ENCODE peak calls at places on chromosome 13, in eight cellular contexts. One of them, this sample, is unnamed.
A peak's percentile ranks its signal among the peaks of the same experiment; 100 is the strongest.

GRCh38 chr13:45705936-45706335 is 3.8 kb downstream of the CBY2 start:
- DNase-seq in GM23248: no peak
- DNase-seq in fibroblast of lung: no peak
- DNase-seq in endothelial cell of umbilical vein: no peak
- DNase-seq in mammary epithelial cell: no peak
- DNase-seq in PC-3: no peak
- DNase-seq in DND-41: no peak
- DNase-seq in neural progenitor cell: no peak
- DNase-seq in this sample: no peak

GRCh38 chr13:37775871-37776270 is 93.7 kb downstream of the TRPC4 start:
- DNase-seq in neural progenitor cell: no peak
- DNase-seq in endothelial cell of umbilical vein: no peak
- DNase-seq in PC-3: no peak
- DNase-seq in fibroblast of lung: peak; percentile 85
- DNase-seq in DND-41: no peak
- DNase-seq in GM23248: peak; percentile 70
- DNase-seq in mammary epithelial cell: no peak
- DNase-seq in this sample: no peak

GRCh38 chr13:42894765-42895181 is 97.3 kb downstream of the EPSTI1 start:
- DNase-seq in mammary epithelial cell: peak; percentile 26
- DNase-seq in endothelial cell of umbilical vein: peak; percentile 96
- DNase-seq in GM23248: peak; percentile 49
- DNase-seq in neural progenitor cell: no peak
- DNase-seq in PC-3: peak; percentile 51
- DNase-seq in fibroblast of lung: peak; percentile 6
- DNase-seq in DND-41: no peak
- DNase-seq in this sample: no peak

GRCh38 chr13:77876176-77876575 is 42.5 kb downstream of the EDNRB start:
- DNase-seq in DND-41: no peak
- DNase-seq in endothelial cell of umbilical vein: no peak
- DNase-seq in fibroblast of lung: peak; percentile 22
- DNase-seq in neural progenitor cell: no peak
- DNase-seq in GM23248: peak; percentile 60
- DNase-seq in PC-3: no peak
- DNase-seq in mammary epithelial cell: no peak
- DNase-seq in this sample: no peak

GRCh38 chr13:50171585-50172282 is 156.5 kb downstream of the KCNRG start:
- DNase-seq in endothelial cell of umbilical vein: no peak
- DNase-seq in neural progenitor cell: no peak
- DNase-seq in fibroblast of lung: peak; percentile 74
- DNase-seq in mammary epithelial cell: no peak
- DNase-seq in PC-3: no peak
- DNase-seq in DND-41: no peak
- DNase-seq in GM23248: no peak
- DNase-seq in this sample: no peak

GRCh38 chr13:34523401-34523800 is 418.7 kb upstream of the NBEA start:
- DNase-seq in DND-41: no peak
- DNase-seq in GM23248: no peak
- DNase-seq in PC-3: peak; percentile 40
- DNase-seq in fibroblast of lung: peak; percentile 46
- DNase-seq in neural progenitor cell: no peak
- DNase-seq in endothelial cell of umbilical vein: no peak
- DNase-seq in mammary epithelial cell: no peak
- DNase-seq in this sample: no peak

GRCh38 chr13:43269037-43269476 is 245.7 kb downstream of the DNAJC15 start:
- DNase-seq in PC-3: peak; percentile 90
- DNase-seq in GM23248: peak; percentile 92
- DNase-seq in fibroblast of lung: peak; percentile 99
- DNase-seq in endothelial cell of umbilical vein: peak; percentile 87
- DNase-seq in DND-41: no peak
- DNase-seq in neural progenitor cell: no peak
- DNase-seq in mammary epithelial cell: peak; percentile 84
- DNase-seq in this sample: no peak

GRCh38 chr13:47611664-47612288 is 389.3 kb downstream of the SUCLA2 start:
- DNase-seq in fibroblast of lung: peak; percentile 72
- DNase-seq in mammary epithelial cell: peak; percentile 71
- DNase-seq in DND-41: no peak
- DNase-seq in PC-3: peak; percentile 58
- DNase-seq in endothelial cell of umbilical vein: no peak
- DNase-seq in GM23248: peak; percentile 22
- DNase-seq in neural progenitor cell: no peak
- DNase-seq in this sample: no peak

GRCh38 chr13:61383101-61383500 is 32.5 kb downstream of the PCDH20 start:
- DNase-seq in DND-41: no peak
- DNase-seq in PC-3: no peak
- DNase-seq in fibroblast of lung: no peak
- DNase-seq in neural progenitor cell: no peak
- DNase-seq in GM23248: no peak
- DNase-seq in mammary epithelial cell: no peak
- DNase-seq in endothelial cell of umbilical vein: no peak
- DNase-seq in this sample: no peak

GRCh38 chr13:113879506-113880360 is 15.9 kb upstream of the GAS6 start:
- DNase-seq in fibroblast of lung: no peak
- DNase-seq in DND-41: no peak
- DNase-seq in PC-3: no peak
- DNase-seq in endothelial cell of umbilical vein: no peak
- DNase-seq in neural progenitor cell: no peak
- DNase-seq in mammary epithelial cell: no peak
- DNase-seq in GM23248: no peak
- DNase-seq in this sample: no peak

DNA sequence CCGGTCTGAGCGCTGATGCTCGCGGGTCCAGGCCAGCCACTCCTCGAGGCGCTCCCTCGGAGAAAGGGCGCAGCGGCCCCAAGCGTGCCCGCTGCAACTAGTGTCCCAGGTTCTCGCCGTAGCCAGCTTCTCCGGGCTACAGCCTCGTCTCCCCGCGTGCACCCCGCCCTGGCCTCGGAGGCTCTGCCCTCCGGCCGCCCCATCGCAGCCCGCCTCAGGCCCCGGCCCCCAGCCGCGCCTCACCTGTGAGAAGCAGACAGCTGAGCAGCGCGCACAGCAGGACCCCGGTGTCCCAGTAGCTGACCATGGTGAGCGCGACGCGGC is 429 bp downstream of the FLT1 start:
- DNase-seq in mammary epithelial cell: peak; percentile 19
- DNase-seq in GM23248: peak; percentile 59
- DNase-seq in neural progenitor cell: peak; percentile 65
- DNase-seq in fibroblast of lung: no peak
- DNase-seq in DND-41: no peak
- DNase-seq in endothelial cell of umbilical vein: peak; percentile 42
- DNase-seq in PC-3: no peak
- DNase-seq in this sample: peak; percentile 27
- TF ChIP-seq EZH2 in mammary epithelial cell: no peak
- TF ChIP-seq EZH2 in GM23248: no peak
- TF ChIP-seq EZH2 in neural progenitor cell: no peak
- TF ChIP-seq EZH2 in fibroblast of lung: no peak
- TF ChIP-seq EZH2 in DND-41: no peak
- TF ChIP-seq EZH2 in endothelial cell of umbilical vein: no peak
- TF ChIP-seq EZH2 in PC-3: no peak
- TF ChIP-seq EZH2 in this sample: no peak

DNA sequence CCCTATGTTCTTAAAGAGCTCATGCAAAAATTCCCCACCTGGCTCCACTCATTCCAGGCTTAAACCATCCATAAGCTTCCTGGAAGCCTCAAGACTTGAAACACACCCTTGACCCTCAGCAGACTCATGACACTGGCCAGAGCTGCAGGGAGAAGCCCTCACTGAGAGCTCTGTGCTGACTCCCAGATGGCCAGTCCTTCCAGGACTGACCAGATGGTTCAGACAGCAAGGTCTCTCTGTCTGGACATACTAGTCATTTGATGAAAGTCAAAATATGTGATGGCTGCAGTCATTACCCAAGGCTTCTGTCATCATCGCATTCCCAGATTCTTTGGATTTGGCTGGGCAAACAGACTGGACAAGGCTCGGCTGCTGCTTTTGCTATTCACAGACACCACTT is 397.4 kb downstream of the FOXO1 start:
- DNase-seq in neural progenitor cell: no peak
- DNase-seq in endothelial cell of umbilical vein: no peak
- DNase-seq in DND-41: no peak
- DNase-seq in mammary epithelial cell: no peak
- DNase-seq in GM23248: no peak
- DNase-seq in fibroblast of lung: peak; percentile 17
- DNase-seq in PC-3: no peak
- DNase-seq in this sample: no peak
- H3K4me1 ChIP-seq in neural progenitor cell: peaks cover 4% of the 10 kb centered on the region
- H3K4me1 ChIP-seq in endothelial cell of umbilical vein: peaks cover 9% of the 10 kb centered on the region
- H3K4me1 ChIP-seq in DND-41: no peaks in the 10 kb centered on the region
- H3K4me1 ChIP-seq in mammary epithelial cell: peaks cover 21% of the 10 kb centered on the region
- H3K4me1 ChIP-seq in GM23248: peaks cover 20% of the 10 kb centered on the region
- H3K4me1 ChIP-seq in fibroblast of lung: peaks cover 6% of the 10 kb centered on the region
- H3K4me1 ChIP-seq in PC-3: peaks cover 20% of the 10 kb centered on the region
- H3K4me1 ChIP-seq in this sample: peaks cover 8% of the 10 kb centered on the region

GRCh38 chr13:99984463-99985242 is 3.1 kb downstream of the ZIC2 start:
- DNase-seq in mammary epithelial cell: no peak
- DNase-seq in PC-3: no peak
- DNase-seq in fibroblast of lung: no peak
- DNase-seq in endothelial cell of umbilical vein: no peak
- DNase-seq in DND-41: no peak
- DNase-seq in GM23248: no peak
- DNase-seq in neural progenitor cell: peak; percentile 65
- DNase-seq in this sample: peak; percentile 79
- TF ChIP-seq EZH2 in mammary epithelial cell: peak; percentile 97
- TF ChIP-seq EZH2 in PC-3: no peak
- TF ChIP-seq EZH2 in fibroblast of lung: peak; percentile 100
- TF ChIP-seq EZH2 in endothelial cell of umbilical vein: peak; percentile 100
- TF ChIP-seq EZH2 in DND-41: no peak
- TF ChIP-seq EZH2 in GM23248: peak; percentile 99
- TF ChIP-seq EZH2 in neural progenitor cell: no peak
- TF ChIP-seq EZH2 in this sample: no peak

DNA sequence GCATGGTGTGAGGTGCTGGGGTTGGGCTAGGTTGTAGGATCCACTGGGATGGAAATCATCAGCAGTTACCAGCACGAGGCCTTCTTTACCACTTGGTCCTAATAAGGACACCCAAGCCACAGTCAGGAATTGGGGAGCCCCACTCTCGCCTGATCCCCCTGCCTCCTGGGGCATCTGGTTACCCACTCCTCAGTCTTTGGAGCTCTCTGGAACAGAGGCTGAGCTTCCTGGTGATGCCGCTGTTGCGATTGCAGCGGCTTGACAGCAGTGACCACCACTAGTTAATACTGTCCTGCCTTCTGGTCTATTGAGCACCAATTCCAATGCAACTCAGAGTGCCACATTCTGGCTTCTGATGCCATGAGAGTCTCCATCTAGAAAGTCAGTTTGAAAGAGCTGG is 13.5 kb downstream of the TMEM272 start:
- DNase-seq in fibroblast of lung: no peak
- DNase-seq in neural progenitor cell: no peak
- DNase-seq in GM23248: no peak
- DNase-seq in DND-41: no peak
- DNase-seq in endothelial cell of umbilical vein: no peak
- DNase-seq in PC-3: no peak
- DNase-seq in mammary epithelial cell: no peak
- DNase-seq in this sample: no peak
- H3K4me1 ChIP-seq in fibroblast of lung: no peaks in the 10 kb centered on the region
- H3K4me1 ChIP-seq in neural progenitor cell: peaks cover 3% of the 10 kb centered on the region
- H3K4me1 ChIP-seq in GM23248: no peaks in the 10 kb centered on the region
- H3K4me1 ChIP-seq in DND-41: no peaks in the 10 kb centered on the region
- H3K4me1 ChIP-seq in endothelial cell of umbilical vein: no peaks in the 10 kb centered on the region
- H3K4me1 ChIP-seq in PC-3: no peaks in the 10 kb centered on the region
- H3K4me1 ChIP-seq in mammary epithelial cell: peaks cover 5% of the 10 kb centered on the region
- H3K4me1 ChIP-seq in this sample: no peaks in the 10 kb centered on the region

GRCh38 chr13:20945952-20946383 is 43.4 kb upstream of the XPO4 start:
- DNase-seq in mammary epithelial cell: no peak
- DNase-seq in DND-41: peak; percentile 8
- DNase-seq in PC-3: no peak
- DNase-seq in endothelial cell of umbilical vein: peak; percentile 21
- DNase-seq in GM23248: peak; percentile 35
- DNase-seq in neural progenitor cell: peak; percentile 34
- DNase-seq in fibroblast of lung: peak; percentile 20
- DNase-seq in this sample: no peak
- TF ChIP-seq EZH2 in mammary epithelial cell: no peak
- TF ChIP-seq EZH2 in DND-41: no peak
- TF ChIP-seq EZH2 in PC-3: no peak
- TF ChIP-seq EZH2 in endothelial cell of umbilical vein: no peak
- TF ChIP-seq EZH2 in GM23248: no peak
- TF ChIP-seq EZH2 in neural progenitor cell: peak; percentile 55
- TF ChIP-seq EZH2 in fibroblast of lung: no peak
- TF ChIP-seq EZH2 in this sample: no peak

DNA sequence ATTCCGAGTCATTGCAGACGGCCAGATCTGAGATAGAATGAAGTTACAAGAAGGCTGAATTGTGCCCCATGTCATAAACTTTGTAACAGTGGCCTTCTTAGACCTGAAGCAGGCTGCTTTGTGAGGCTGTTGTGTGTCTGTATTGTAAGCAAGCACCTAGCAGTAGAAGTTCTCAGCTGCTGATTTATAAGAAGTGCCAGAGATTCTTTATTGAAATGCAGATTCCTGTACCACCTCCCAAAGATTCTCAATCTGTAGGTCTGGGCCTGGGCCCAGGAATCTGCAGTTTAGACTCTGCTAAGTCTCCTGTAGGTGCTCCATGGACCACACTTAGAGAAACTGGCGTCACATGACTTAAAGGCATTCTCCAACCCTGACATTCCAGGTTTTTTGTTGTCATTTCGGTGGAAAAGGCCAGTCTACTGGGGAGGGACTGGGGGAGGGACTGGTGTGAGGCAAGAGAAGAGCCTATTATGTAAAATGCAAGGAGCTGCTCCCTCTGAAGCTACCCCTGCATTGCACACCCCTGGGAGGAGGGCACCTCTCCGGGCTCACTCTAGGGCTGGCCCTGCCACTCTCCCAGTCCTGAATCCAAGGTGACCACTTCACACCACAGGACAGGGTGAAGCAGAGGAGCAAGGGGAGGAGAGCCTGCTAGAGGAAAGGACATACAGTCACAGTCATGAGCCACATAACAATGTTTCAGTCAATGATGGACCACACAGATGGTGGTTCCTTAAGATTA is 769 bp upstream of the TMEM272 start:
- DNase-seq in mammary epithelial cell: no peak
- DNase-seq in GM23248: no peak
- DNase-seq in endothelial cell of umbilical vein: no peak
- DNase-seq in DND-41: no peak
- DNase-seq in fibroblast of lung: no peak
- DNase-seq in PC-3: no peak
- DNase-seq in neural progenitor cell: no peak
- DNase-seq in this sample: no peak
- H3K4me1 ChIP-seq in mammary epithelial cell: no peaks in the 10 kb centered on the region
- H3K4me1 ChIP-seq in GM23248: peaks cover 15% of the 10 kb centered on the region
- H3K4me1 ChIP-seq in endothelial cell of umbilical vein: peaks cover 9% of the 10 kb centered on the region
- H3K4me1 ChIP-seq in DND-41: peaks cover 5% of the 10 kb centered on the region
- H3K4me1 ChIP-seq in fibroblast of lung: peaks cover 2% of the 10 kb centered on the region
- H3K4me1 ChIP-seq in PC-3: peaks cover 18% of the 10 kb centered on the region
- H3K4me1 ChIP-seq in neural progenitor cell: peaks cover 6% of the 10 kb centered on the region
- H3K4me1 ChIP-seq in this sample: peaks cover 8% of the 10 kb centered on the region

This sample was measured in A673.